ENCODE peak calls at places on chromosomes 4 and X, in four cellular contexts. One of them, this sample, is unnamed.

GRCh38 chr4:176443117-176443516 is 123.4 kb downstream of the SPCS3 start:
- DNase-seq in uterus: no peak
- DNase-seq in aorta: no peak
- DNase-seq in testis: no peak
- DNase-seq in this sample: no peak

GRCh38 chr4:120870279-120870673 is 52.2 kb downstream of the PRDM5 start:
- DNase-seq in aorta: no peak
- DNase-seq in testis: no peak
- DNase-seq in uterus: no peak
- DNase-seq in this sample: no peak

GRCh38 chr4:153988446-153988845 is 199.6 kb upstream of the SFRP2 start:
- DNase-seq in uterus: no peak
- DNase-seq in testis: no peak
- DNase-seq in aorta: no peak
- DNase-seq in this sample: no peak

GRCh38 chr4:30717208-30718020 is 2.8 kb upstream of the PCDH7 start:
- DNase-seq in testis: peak; percentile 26
- DNase-seq in aorta: peak; percentile 81
- DNase-seq in uterus: peak; percentile 39
- DNase-seq in this sample: peak; percentile 45

GRCh38 chr4:7646384-7647061 is 211.8 kb upstream of the PSAPL1 start:
- DNase-seq in testis: no peak
- DNase-seq in aorta: peak; percentile 71
- DNase-seq in uterus: no peak
- DNase-seq in this sample: no peak

GRCh38 chr4:8209997-8210396 is 10.9 kb downstream of the SH3TC1 start:
- DNase-seq in testis: no peak
- DNase-seq in uterus: no peak
- DNase-seq in aorta: no peak
- DNase-seq in this sample: no peak

GRCh38 chrX:38558681-38559080 is 2.7 kb upstream of the TSPAN7 start:
- DNase-seq in uterus: no peak
- DNase-seq in testis: no peak
- DNase-seq in aorta: no peak
- DNase-seq in this sample: no peak

GRCh38 chr4:101127176-101127790 is 220.0 kb downstream of the PPP3CA start:
- DNase-seq in testis: no peak
- DNase-seq in aorta: no peak
- DNase-seq in uterus: no peak
- DNase-seq in this sample: no peak

GRCh38 chr4:101780284-101780683 is 10.2 kb upstream of the BANK1 start:
- DNase-seq in testis: no peak
- DNase-seq in uterus: no peak
- DNase-seq in aorta: no peak
- DNase-seq in this sample: no peak

GRCh38 chrX:31449975-31450374 is 378.1 kb upstream of the FTHL17 start:
- DNase-seq in aorta: no peak
- DNase-seq in uterus: no peak
- DNase-seq in testis: no peak
- DNase-seq in this sample: no peak

GRCh38 chr4:156581693-156582092 is 389.9 kb downstream of the PDGFC start:
- DNase-seq in aorta: no peak
- DNase-seq in uterus: no peak
- DNase-seq in testis: no peak
- DNase-seq in this sample: no peak

GRCh38 chr4:48909697-48910096 is 3.1 kb upstream of the OCIAD2 start:
- DNase-seq in uterus: peak; percentile 37
- DNase-seq in testis: no peak
- DNase-seq in aorta: peak; percentile 77
- DNase-seq in this sample: peak; percentile 46

GRCh38 chr4:122045533-122045932 is 93.7 kb upstream of the TRPC3 start:
- DNase-seq in uterus: no peak
- DNase-seq in aorta: no peak
- DNase-seq in testis: peak; percentile 42
- DNase-seq in this sample: peak; percentile 88

GRCh38 chr4:87950516-87950915 is 25.0 kb upstream of the SPP1 start:
- DNase-seq in testis: no peak
- DNase-seq in uterus: no peak
- DNase-seq in aorta: no peak
- DNase-seq in this sample: no peak

GRCh38 chr4:124903995-124904722 is 191.6 kb upstream of the ANKRD50 start:
- DNase-seq in testis: no peak
- DNase-seq in uterus: no peak
- DNase-seq in aorta: no peak
- DNase-seq in this sample: peak; percentile 37

GRCh38 chr4:27412617-27413016 is 552.0 kb downstream of the STIM2 start:
- DNase-seq in testis: no peak
- DNase-seq in aorta: no peak
- DNase-seq in uterus: no peak
- DNase-seq in this sample: no peak

GRCh38 chr4:90318208-90318607 is 191.0 kb downstream of the CCSER1 start:
- DNase-seq in testis: no peak
- DNase-seq in aorta: no peak
- DNase-seq in uterus: no peak
- DNase-seq in this sample: no peak

GRCh38 chrX:71070531-71070930 is 2.4 kb upstream of the SNX12 start:
- DNase-seq in testis: no peak
- DNase-seq in uterus: no peak
- DNase-seq in aorta: no peak
- DNase-seq in this sample: no peak

GRCh38 chr4:112082954-112083586 is 62.2 kb upstream of the FAM241A start:
- DNase-seq in uterus: no peak
- DNase-seq in aorta: no peak
- DNase-seq in testis: no peak
- DNase-seq in this sample: no peak

DNA sequence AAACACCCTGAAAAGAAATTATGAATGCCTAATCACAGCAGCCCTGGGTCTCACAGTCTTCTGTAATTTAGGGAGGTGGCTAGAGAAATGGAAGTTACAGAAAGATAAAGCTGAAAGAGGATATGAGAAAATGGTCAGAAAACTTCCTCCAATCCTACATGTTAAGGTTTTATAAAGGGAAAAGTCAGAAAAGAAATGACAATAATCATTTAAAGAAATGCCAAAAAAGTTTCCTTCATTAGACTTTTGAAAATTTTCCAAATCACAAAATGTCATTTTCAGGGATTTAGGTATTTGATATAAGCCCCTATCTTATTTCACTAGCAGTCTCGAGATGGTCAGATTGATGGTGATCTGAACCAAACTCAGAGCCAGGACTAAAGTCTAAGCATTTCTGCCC is 276.2 kb downstream of the CHIC1 start:
- DNase-seq in testis: no peak
- DNase-seq in aorta: no peak
- DNase-seq in uterus: no peak
- DNase-seq in this sample: no peak
- H3K4me3 ChIP-seq in testis: no peak overlapping the region
- H3K4me3 ChIP-seq in aorta: no peak overlapping the region
- H3K4me3 ChIP-seq in uterus: no peak overlapping the region
- H3K4me3 ChIP-seq in this sample: no peak overlapping the region

GRCh38 chr4:136281889-136282288 is 1250.4 kb downstream of the PCDH18 start:
- DNase-seq in aorta: no peak
- DNase-seq in testis: no peak
- DNase-seq in uterus: no peak
- DNase-seq in this sample: no peak

GRCh38 chr4:136277741-136278140 is 1254.6 kb downstream of the PCDH18 start:
- DNase-seq in testis: no peak
- DNase-seq in uterus: no peak
- DNase-seq in aorta: no peak
- DNase-seq in this sample: no peak

GRCh38 chr4:136283973-136284372 is 1248.3 kb downstream of the PCDH18 start:
- DNase-seq in testis: peak; percentile 61
- DNase-seq in aorta: no peak
- DNase-seq in uterus: no peak
- DNase-seq in this sample: no peak

GRCh38 chr4:136281307-136281706 is 1251.0 kb downstream of the PCDH18 start:
- DNase-seq in uterus: no peak
- DNase-seq in aorta: no peak
- DNase-seq in testis: no peak
- DNase-seq in this sample: no peak
- H3K27ac ChIP-seq in uterus: no peak overlapping the region
- H3K27ac ChIP-seq in aorta: no peak overlapping the region
- H3K27ac ChIP-seq in testis: no peak overlapping the region
- H3K27ac ChIP-seq in this sample: no peak overlapping the region

GRCh38 chr4:567457-568350 is 8.4 kb downstream of the TMEM271 start:
- DNase-seq in aorta: no peak
- DNase-seq in testis: no peak
- DNase-seq in uterus: no peak
- DNase-seq in this sample: no peak
- H3K27me3 ChIP-seq in aorta: no peaks in the 10 kb centered on the region
- H3K27me3 ChIP-seq in testis: no peaks in the 10 kb centered on the region
- H3K27me3 ChIP-seq in uterus: no peaks in the 10 kb centered on the region
- H3K27me3 ChIP-seq in this sample: peaks cover 2% of the 10 kb centered on the region

DNA sequence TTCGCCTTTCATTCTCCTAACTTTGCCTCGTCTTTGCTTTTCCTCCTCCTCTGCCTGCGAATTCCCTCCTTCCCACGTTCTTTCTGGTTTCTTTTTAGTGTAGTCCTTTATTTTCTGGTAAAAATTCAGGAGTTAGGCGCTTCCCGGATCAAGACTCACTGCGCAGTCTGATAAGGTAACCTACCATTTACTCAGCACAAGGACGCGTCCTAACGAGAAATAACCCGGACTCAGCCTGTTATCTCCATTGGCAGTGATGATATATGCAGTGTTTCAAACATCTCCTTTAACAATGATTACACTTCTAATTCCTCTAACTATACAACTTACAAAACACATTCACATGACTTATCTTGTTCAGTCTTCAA is 357 bp upstream of the ETNPPL start:
- DNase-seq in aorta: no peak
- DNase-seq in testis: no peak
- DNase-seq in uterus: no peak
- DNase-seq in this sample: no peak
- H3K4me3 ChIP-seq in aorta: peak overlapping the region; percentile 6
- H3K4me3 ChIP-seq in testis: peak overlapping the region; percentile 56
- H3K4me3 ChIP-seq in uterus: peak overlapping the region; percentile 47
- H3K4me3 ChIP-seq in this sample: peak overlapping the region; percentile 29